ENCODE peak calls at places on chromosomes 3 and 15, in eight cellular contexts. One of them, this sample, is unnamed.

GRCh38 chr3:77348244-77348855 is 308.5 kb downstream of the ROBO2 start:
- DNase-seq in NAMALWA: peak
- DNase-seq in pulmonary artery endothelial cell: no peak
- DNase-seq in fibroblast of lung: peak
- DNase-seq in stimulated activated CD4-positive, alpha-beta T cell treated with anti-CD3 and anti-CD28 coated beads, TNF-alpha, amount 100 ng/mL, for 4 hours: no peak
- DNase-seq in caudate nucleus: no peak
- DNase-seq in HuH-7.5: no peak
- DNase-seq in NCI-H1105 treated with DMSO at 0.1 percent for 48 hours: peak
- DNase-seq in this sample: no peak

GRCh38 chr3:62604301-62604700 is 231.0 kb upstream of the FEZF2 start:
- DNase-seq in NAMALWA: no peak
- DNase-seq in pulmonary artery endothelial cell: no peak
- DNase-seq in fibroblast of lung: peak
- DNase-seq in stimulated activated CD4-positive, alpha-beta T cell treated with anti-CD3 and anti-CD28 coated beads, TNF-alpha, amount 100 ng/mL, for 4 hours: no peak
- DNase-seq in caudate nucleus: no peak
- DNase-seq in HuH-7.5: no peak
- DNase-seq in NCI-H1105 treated with DMSO at 0.1 percent for 48 hours: no peak
- DNase-seq in this sample: no peak

GRCh38 chr3:71087109-71088018 is 496.2 kb downstream of the FOXP1 start:
- DNase-seq in NAMALWA: peak
- DNase-seq in pulmonary artery endothelial cell: no peak
- DNase-seq in fibroblast of lung: peak
- DNase-seq in stimulated activated CD4-positive, alpha-beta T cell treated with anti-CD3 and anti-CD28 coated beads, TNF-alpha, amount 100 ng/mL, for 4 hours: no peak
- DNase-seq in caudate nucleus: no peak
- DNase-seq in HuH-7.5: no peak
- DNase-seq in NCI-H1105 treated with DMSO at 0.1 percent for 48 hours: no peak
- DNase-seq in this sample: no peak

GRCh38 chr15:57752426-57752825 is 45.9 kb downstream of the POLR2M start:
- DNase-seq in NAMALWA: no peak
- DNase-seq in pulmonary artery endothelial cell: no peak
- DNase-seq in fibroblast of lung: no peak
- DNase-seq in stimulated activated CD4-positive, alpha-beta T cell treated with anti-CD3 and anti-CD28 coated beads, TNF-alpha, amount 100 ng/mL, for 4 hours: no peak
- DNase-seq in caudate nucleus: peak
- DNase-seq in HuH-7.5: no peak
- DNase-seq in NCI-H1105 treated with DMSO at 0.1 percent for 48 hours: no peak
- DNase-seq in this sample: no peak

GRCh38 chr3:172604895-172605646 is 81.8 kb upstream of the TNFSF10 start:
- DNase-seq in NAMALWA: no peak
- DNase-seq in pulmonary artery endothelial cell: no peak
- DNase-seq in fibroblast of lung: peak
- DNase-seq in stimulated activated CD4-positive, alpha-beta T cell treated with anti-CD3 and anti-CD28 coated beads, TNF-alpha, amount 100 ng/mL, for 4 hours: no peak
- DNase-seq in caudate nucleus: no peak
- DNase-seq in HuH-7.5: no peak
- DNase-seq in NCI-H1105 treated with DMSO at 0.1 percent for 48 hours: no peak
- DNase-seq in this sample: no peak

GRCh38 chr3:159989973-159990846 is 1.6 kb downstream of the IL12A start:
- DNase-seq in NAMALWA: no peak
- DNase-seq in pulmonary artery endothelial cell: no peak
- DNase-seq in fibroblast of lung: no peak
- DNase-seq in stimulated activated CD4-positive, alpha-beta T cell treated with anti-CD3 and anti-CD28 coated beads, TNF-alpha, amount 100 ng/mL, for 4 hours: no peak
- DNase-seq in caudate nucleus: no peak
- DNase-seq in HuH-7.5: no peak
- DNase-seq in NCI-H1105 treated with DMSO at 0.1 percent for 48 hours: no peak
- DNase-seq in this sample: no peak

GRCh38 chr3:61537366-61537765 is 24.0 kb upstream of the PTPRG start:
- DNase-seq in NAMALWA: no peak
- DNase-seq in pulmonary artery endothelial cell: no peak
- DNase-seq in fibroblast of lung: peak
- DNase-seq in stimulated activated CD4-positive, alpha-beta T cell treated with anti-CD3 and anti-CD28 coated beads, TNF-alpha, amount 100 ng/mL, for 4 hours: no peak
- DNase-seq in caudate nucleus: no peak
- DNase-seq in HuH-7.5: no peak
- DNase-seq in NCI-H1105 treated with DMSO at 0.1 percent for 48 hours: no peak
- DNase-seq in this sample: no peak

GRCh38 chr3:122100591-122101491 is 45.7 kb downstream of the CD86 start:
- DNase-seq in NAMALWA: peak
- DNase-seq in pulmonary artery endothelial cell: no peak
- DNase-seq in fibroblast of lung: no peak
- DNase-seq in stimulated activated CD4-positive, alpha-beta T cell treated with anti-CD3 and anti-CD28 coated beads, TNF-alpha, amount 100 ng/mL, for 4 hours: no peak
- DNase-seq in caudate nucleus: no peak
- DNase-seq in HuH-7.5: no peak
- DNase-seq in NCI-H1105 treated with DMSO at 0.1 percent for 48 hours: peak
- DNase-seq in this sample: no peak

GRCh38 chr3:59480486-59480995 is 430.7 kb upstream of the CFAP20DC start:
- DNase-seq in NAMALWA: no peak
- DNase-seq in pulmonary artery endothelial cell: no peak
- DNase-seq in fibroblast of lung: peak
- DNase-seq in stimulated activated CD4-positive, alpha-beta T cell treated with anti-CD3 and anti-CD28 coated beads, TNF-alpha, amount 100 ng/mL, for 4 hours: no peak
- DNase-seq in caudate nucleus: no peak
- DNase-seq in HuH-7.5: no peak
- DNase-seq in NCI-H1105 treated with DMSO at 0.1 percent for 48 hours: no peak
- DNase-seq in this sample: no peak

GRCh38 chr15:94287794-94288246 is 56.5 kb downstream of the MCTP2 start:
- DNase-seq in NAMALWA: peak
- DNase-seq in pulmonary artery endothelial cell: no peak
- DNase-seq in fibroblast of lung: no peak
- DNase-seq in stimulated activated CD4-positive, alpha-beta T cell treated with anti-CD3 and anti-CD28 coated beads, TNF-alpha, amount 100 ng/mL, for 4 hours: no peak
- DNase-seq in caudate nucleus: no peak
- DNase-seq in HuH-7.5: no peak
- DNase-seq in NCI-H1105 treated with DMSO at 0.1 percent for 48 hours: no peak
- DNase-seq in this sample: peak

GRCh38 chr15:94665687-94666441 is 434.5 kb downstream of the MCTP2 start:
- DNase-seq in NAMALWA: no peak
- DNase-seq in pulmonary artery endothelial cell: no peak
- DNase-seq in fibroblast of lung: no peak
- DNase-seq in stimulated activated CD4-positive, alpha-beta T cell treated with anti-CD3 and anti-CD28 coated beads, TNF-alpha, amount 100 ng/mL, for 4 hours: no peak
- DNase-seq in caudate nucleus: no peak
- DNase-seq in HuH-7.5: no peak
- DNase-seq in NCI-H1105 treated with DMSO at 0.1 percent for 48 hours: no peak
- DNase-seq in this sample: no peak

GRCh38 chr3:63128380-63128779 is 149.7 kb upstream of the SYNPR start:
- DNase-seq in NAMALWA: no peak
- DNase-seq in pulmonary artery endothelial cell: no peak
- DNase-seq in fibroblast of lung: no peak
- DNase-seq in stimulated activated CD4-positive, alpha-beta T cell treated with anti-CD3 and anti-CD28 coated beads, TNF-alpha, amount 100 ng/mL, for 4 hours: no peak
- DNase-seq in caudate nucleus: no peak
- DNase-seq in HuH-7.5: no peak
- DNase-seq in NCI-H1105 treated with DMSO at 0.1 percent for 48 hours: no peak
- DNase-seq in this sample: no peak

GRCh38 chr3:151345854-151346253 is 16.5 kb upstream of the P2RY13 start:
- DNase-seq in NAMALWA: no peak
- DNase-seq in pulmonary artery endothelial cell: no peak
- DNase-seq in fibroblast of lung: peak
- DNase-seq in stimulated activated CD4-positive, alpha-beta T cell treated with anti-CD3 and anti-CD28 coated beads, TNF-alpha, amount 100 ng/mL, for 4 hours: no peak
- DNase-seq in caudate nucleus: no peak
- DNase-seq in HuH-7.5: no peak
- DNase-seq in NCI-H1105 treated with DMSO at 0.1 percent for 48 hours: no peak
- DNase-seq in this sample: no peak

GRCh38 chr3:3628676-3629328 is 170.4 kb upstream of the LRRN1 start:
- DNase-seq in NAMALWA: no peak
- DNase-seq in pulmonary artery endothelial cell: no peak
- DNase-seq in fibroblast of lung: no peak
- DNase-seq in stimulated activated CD4-positive, alpha-beta T cell treated with anti-CD3 and anti-CD28 coated beads, TNF-alpha, amount 100 ng/mL, for 4 hours: no peak
- DNase-seq in caudate nucleus: no peak
- DNase-seq in HuH-7.5: no peak
- DNase-seq in NCI-H1105 treated with DMSO at 0.1 percent for 48 hours: no peak
- DNase-seq in this sample: no peak

GRCh38 chr3:119880966-119881365 is 99.1 kb downstream of the NR1I2 start:
- DNase-seq in NAMALWA: no peak
- DNase-seq in pulmonary artery endothelial cell: no peak
- DNase-seq in fibroblast of lung: peak
- DNase-seq in stimulated activated CD4-positive, alpha-beta T cell treated with anti-CD3 and anti-CD28 coated beads, TNF-alpha, amount 100 ng/mL, for 4 hours: no peak
- DNase-seq in caudate nucleus: no peak
- DNase-seq in HuH-7.5: no peak
- DNase-seq in NCI-H1105 treated with DMSO at 0.1 percent for 48 hours: no peak
- DNase-seq in this sample: no peak

GRCh38 chr3:37491343-37491742 is 317.0 kb upstream of the LRRFIP2 start:
- DNase-seq in NAMALWA: no peak
- DNase-seq in pulmonary artery endothelial cell: no peak
- DNase-seq in fibroblast of lung: no peak
- DNase-seq in stimulated activated CD4-positive, alpha-beta T cell treated with anti-CD3 and anti-CD28 coated beads, TNF-alpha, amount 100 ng/mL, for 4 hours: no peak
- DNase-seq in caudate nucleus: no peak
- DNase-seq in HuH-7.5: no peak
- DNase-seq in NCI-H1105 treated with DMSO at 0.1 percent for 48 hours: no peak
- DNase-seq in this sample: no peak

GRCh38 chr3:11230125-11230524 is 42.1 kb upstream of the ATG7 start:
- DNase-seq in NAMALWA: no peak
- DNase-seq in pulmonary artery endothelial cell: no peak
- DNase-seq in fibroblast of lung: peak
- DNase-seq in stimulated activated CD4-positive, alpha-beta T cell treated with anti-CD3 and anti-CD28 coated beads, TNF-alpha, amount 100 ng/mL, for 4 hours: no peak
- DNase-seq in caudate nucleus: no peak
- DNase-seq in HuH-7.5: no peak
- DNase-seq in NCI-H1105 treated with DMSO at 0.1 percent for 48 hours: no peak
- DNase-seq in this sample: no peak

GRCh38 chr3:70539908-70540307 is 227.5 kb upstream of the MDFIC2 start:
- DNase-seq in NAMALWA: no peak
- DNase-seq in pulmonary artery endothelial cell: no peak
- DNase-seq in fibroblast of lung: no peak
- DNase-seq in stimulated activated CD4-positive, alpha-beta T cell treated with anti-CD3 and anti-CD28 coated beads, TNF-alpha, amount 100 ng/mL, for 4 hours: no peak
- DNase-seq in caudate nucleus: no peak
- DNase-seq in HuH-7.5: no peak
- DNase-seq in NCI-H1105 treated with DMSO at 0.1 percent for 48 hours: no peak
- DNase-seq in this sample: no peak

GRCh38 chr15:75065467-75065850 is 42.1 kb downstream of the PPCDC start:
- DNase-seq in NAMALWA: no peak
- DNase-seq in pulmonary artery endothelial cell: no peak
- DNase-seq in fibroblast of lung: peak
- DNase-seq in stimulated activated CD4-positive, alpha-beta T cell treated with anti-CD3 and anti-CD28 coated beads, TNF-alpha, amount 100 ng/mL, for 4 hours: no peak
- DNase-seq in caudate nucleus: no peak
- DNase-seq in HuH-7.5: no peak
- DNase-seq in NCI-H1105 treated with DMSO at 0.1 percent for 48 hours: no peak
- DNase-seq in this sample: no peak

This sample was measured in activated gamma-delta T cell treated with anti-CD3 and anti-CD28 coated beads, Interleukin-2, amount 50 U/mL, for 16 hours.